ENCODE peak calls at places on chromosome 18, in five cellular contexts. M is GM20000; R is stromal cell of bone marrow; G is stimulated activated CD4-positive, alpha-beta T cell treated with anti-CD3 and anti-CD28 coated beads, Interleukin-15, amount 100 ng/mL, for 24 hours; J is astrocyte of the spinal cord. O is an unnamed sample.

GRCh38 chr18:70288171-70288850 is 534 bp upstream of the SOCS6 start:
- DNase-seq in M (peak; percentile 71), R (no peak), G (peak; percentile 16), J (peak; percentile 44), O (no peak)

GRCh38 chr18:32237024-32237423 is 47.2 kb downstream of the MEP1B start:
- DNase-seq in M (no peak), R (no peak), G (no peak), J (no peak), O (no peak)

GRCh38 chr18:55286257-55286825 is 301.7 kb downstream of the TCF4 start:
- DNase-seq in M (no peak), R (no peak), G (no peak), J (no peak), O (no peak)

GRCh38 chr18:80046961-80047541 is 12.8 kb downstream of the RBFA start:
- DNase-seq in M (no peak), R (no peak), G (no peak), J (no peak), O (no peak)

GRCh38 chr18:7914834-7915670 is 347.9 kb downstream of the PTPRM start:
- DNase-seq in M (no peak), R (no peak), G (no peak), J (no peak), O (no peak)

GRCh38 chr18:9612215-9612830 is 2.0 kb downstream of the PPP4R1 start:
- DNase-seq in M (peak; percentile 45), R (no peak), G (peak; percentile 22), J (peak; percentile 57), O (peak; percentile 52)

GRCh38 chr18:12668041-12668440 is 10.1 kb upstream of the SPIRE1 start:
- DNase-seq in M (no peak), R (no peak), G (no peak), J (no peak), O (no peak)

GRCh38 chr18:42264467-42264866 is 309.4 kb downstream of the PIK3C3 start:
- DNase-seq in M (no peak), R (no peak), G (no peak), J (no peak), O (no peak)

GRCh38 chr18:77102246-77103040 is 30.1 kb downstream of the MBP start:
- DNase-seq in M (peak; percentile 85), R (peak; percentile 79), G (no peak), J (peak; percentile 92), O (peak; percentile 52)

GRCh38 chr18:58172031-58172430 is 128.0 kb downstream of the NEDD4L start:
- DNase-seq in M (no peak), R (no peak), G (no peak), J (no peak), O (no peak)

GRCh38 chr18:13623871-13624270 is 102.5 kb downstream of the FAM210A start:
- DNase-seq in M (no peak), R (no peak), G (no peak), J (no peak), O (no peak)

GRCh38 chr18:64410685-64411084 is 261.8 kb upstream of the LINC00305 start:
- DNase-seq in M (no peak), R (no peak), G (no peak), J (no peak), O (no peak)

GRCh38 chr18:41324934-41325333 is 630.1 kb upstream of the PIK3C3 start:
- DNase-seq in M (no peak), R (no peak), G (no peak), J (peak; percentile 31), O (no peak)

GRCh38 chr18:24362757-24363156 is 34.9 kb downstream of the OSBPL1A start:
- DNase-seq in M (no peak), R (no peak), G (no peak), J (peak; percentile 19), O (no peak)

GRCh38 chr18:32707153-32707552 is 65.7 kb downstream of the KLHL14 start:
- DNase-seq in M (no peak), R (no peak), G (no peak), J (no peak), O (no peak)

GRCh38 chr18:65039578-65039977 is 711.2 kb upstream of the CDH7 start:
- DNase-seq in M (no peak), R (no peak), G (no peak), J (no peak), O (no peak)

GRCh38 chr18:55473078-55473477 is 114.9 kb downstream of the TCF4 start:
- DNase-seq in M (no peak), R (no peak), G (no peak), J (no peak), O (no peak)

GRCh38 chr18:8943900-8944870 is 158.3 kb upstream of the NDUFV2 start:
- DNase-seq in M (no peak), R (peak; percentile 69), G (no peak), J (peak; percentile 77), O (no peak)

GRCh38 chr18:35717182-35717581 is 135.6 kb downstream of the GALNT1 start:
- DNase-seq in M (no peak), R (no peak), G (no peak), J (no peak), O (no peak)

GRCh38 chr18:7116001-7116831 is 1.4 kb downstream of the LAMA1 start:
- DNase-seq in M (no peak), R (no peak), G (no peak), J (peak; percentile 33), O (no peak)

GRCh38 chr18:23837591-23837990 is 148.3 kb downstream of the LAMA3 start:
- DNase-seq in M (no peak), R (peak; percentile 38), G (no peak), J (peak; percentile 69), O (no peak)

GRCh38 chr18:76672627-76673026 is 149.7 kb upstream of the ZNF236 start:
- DNase-seq in M (no peak), R (no peak), G (no peak), J (peak; percentile 52), O (no peak)

GRCh38 chr18:79871026-79871390 is 73.3 kb downstream of the KCNG2 start:
- DNase-seq in M (no peak), R (no peak), G (no peak), J (no peak), O (no peak)

GRCh38 chr18:8176554-8176953 is 432.7 kb upstream of the RAB12 start:
- DNase-seq in M (no peak), R (no peak), G (no peak), J (no peak), O (no peak)

GRCh38 chr18:31683106-31683505 is 1.3 kb downstream of the B4GALT6 start:
- DNase-seq in M (no peak), R (no peak), G (no peak), J (no peak), O (no peak)

GRCh38 chr18:3595282-3596273 is 145.6 kb downstream of the TGIF1 start:
- DNase-seq in M (peak; percentile 36), R (peak; percentile 94), G (peak; percentile 39), J (peak; percentile 95), O (peak; percentile 35)

GRCh38 chr18:22067682-22068081 is 101.7 kb upstream of the GATA6 start:
- DNase-seq in M (no peak), R (no peak), G (no peak), J (no peak), O (no peak)

GRCh38 chr18:79333046-79333445 is 62.7 kb upstream of the NFATC1 start:
- DNase-seq in M (no peak), R (no peak), G (no peak), J (no peak), O (no peak)

GRCh38 chr18:12394428-12394827 is 13.3 kb upstream of the PRELID3A start:
- DNase-seq in M (no peak), R (no peak), G (peak; percentile 30), J (no peak), O (no peak)

GRCh38 chr18:35671952-35672603 is 90.5 kb downstream of the GALNT1 start:
- DNase-seq in M (no peak), R (no peak), G (no peak), J (peak; percentile 11), O (no peak)

GRCh38 chr18:10476430-10476829 is 22.0 kb downstream of the APCDD1 start:
- DNase-seq in M (no peak), R (no peak), G (no peak), J (peak; percentile 55), O (no peak)

GRCh38 chr18:22260208-22260816 is 90.9 kb downstream of the GATA6 start:
- DNase-seq in M (no peak), R (no peak), G (no peak), J (no peak), O (no peak)

GRCh38 chr18:41073372-41073954 is 881.6 kb upstream of the PIK3C3 start:
- DNase-seq in M (no peak), R (peak; percentile 40), G (no peak), J (peak; percentile 85), O (no peak)

GRCh38 chr18:62863629-62864028 is 148.3 kb downstream of the PHLPP1 start:
- DNase-seq in M (no peak), R (no peak), G (no peak), J (peak; percentile 50), O (no peak)

GRCh38 chr18:79531386-79531785 is 135.7 kb downstream of the NFATC1 start:
- DNase-seq in M (no peak), R (no peak), G (no peak), J (no peak), O (no peak)

GRCh38 chr18:22551536-22552151 is 133.9 kb upstream of the CTAGE1 start:
- DNase-seq in M (no peak), R (peak; percentile 69), G (no peak), J (peak; percentile 93), O (no peak)

GRCh38 chr18:63233334-63233733 is 86.2 kb downstream of the BCL2 start:
- DNase-seq in M (no peak), R (no peak), G (peak; percentile 65), J (no peak), O (no peak)